ENCODE peak calls at places on chromosomes 7 and 10, in four cellular contexts. J is adipocyte, G is transverse colon, X is fibroblast of lung. I is an unnamed sample. For H3K4me1 and H3K36me3, the result is how much of the 10 kb centered on the place peaks cover.

GRCh38 chr7:17625038-17625437 is 315.3 kb downstream of the SNX13 start:
- DNase-seq in G (no peak), J (peak), X (peak), I (no peak)

GRCh38 chr7:39219869-39220268 is 242.2 kb downstream of the POU6F2 start:
- DNase-seq in X (no peak), G (no peak), J (no peak), I (no peak)

GRCh38 chr10:35768731-35769130 is 126.6 kb upstream of the FZD8 start:
- DNase-seq in X (no peak), G (no peak), J (no peak), I (no peak)

GRCh38 chr10:109880886-109881467 is 42.3 kb downstream of the XPNPEP1 start:
- DNase-seq in J (no peak), G (no peak), X (no peak), I (no peak)

GRCh38 chr10:119404719-119405504 is 137.6 kb downstream of the RGS10 start:
- DNase-seq in G (no peak), X (no peak), J (no peak), I (no peak)

GRCh38 chr10:91768123-91768522 is 30.1 kb upstream of the TNKS2 start:
- DNase-seq in J (no peak), G (no peak), X (peak), I (no peak)

GRCh38 chr7:128022631-128023532 is 8.4 kb downstream of the LRRC4 start:
- DNase-seq in J (peak), X (peak), G (no peak), I (no peak)

GRCh38 chr7:155803418-155804376 is 8.6 kb downstream of the SHH start:
- DNase-seq in J (peak), X (no peak), G (peak), I (peak)

GRCh38 chr10:26725837-26726727 is 28.6 kb downstream of the PDSS1 start:
- DNase-seq in J (peak), G (peak), X (peak), I (no peak)

GRCh38 chr7:130430841-130431713 is 9.7 kb downstream of the CEP41 start:
- DNase-seq in G (no peak), X (peak), J (peak), I (no peak)

GRCh38 chr10:14553434-14553833 is 221.3 kb downstream of the FAM107B start:
- DNase-seq in J (peak), X (peak), G (no peak), I (no peak)

GRCh38 chr7:55481126-55481525 is 91.2 kb downstream of the VOPP1 start:
- DNase-seq in G (no peak), J (no peak), X (no peak), I (peak)

GRCh38 chr10:30818010-30818660 is 188.6 kb upstream of the LYZL2 start:
- DNase-seq in X (peak), G (no peak), J (no peak), I (no peak)

GRCh38 chr7:101099969-101100781 is 14.9 kb downstream of the TRIM56 start:
- DNase-seq in G (peak), J (peak), X (peak), I (peak)

GRCh38 chr10:122328676-122329075 is 45.8 kb upstream of the PLEKHA1 start:
- DNase-seq in J (no peak), X (no peak), G (no peak), I (peak)

GRCh38 chr10:96359616-96360015 is 814 bp upstream of the OPALIN start:
- DNase-seq in J (no peak), G (no peak), X (no peak), I (no peak)

GRCh38 chr7:54917613-54918406 is 101.0 kb upstream of the EGFR start:
- DNase-seq in G (no peak), J (no peak), X (no peak), I (no peak)

GRCh38 chr10:45468110-45468509 is 94.1 kb downstream of the ALOX5 start:
- DNase-seq in X (no peak), G (no peak), J (no peak), I (no peak)

GRCh38 chr10:45470098-45471012 is 96.3 kb downstream of the ALOX5 start:
- DNase-seq in J (peak), G (peak), X (peak), I (no peak)

GRCh38 chr10:45464958-45465567 is 91.0 kb downstream of the ALOX5 start:
- DNase-seq in G (peak), X (peak), J (peak), I (peak)

GRCh38 chr10:45463244-45464116 is 89.5 kb downstream of the ALOX5 start:
- DNase-seq in J (peak), G (no peak), X (no peak), I (no peak)

DNA sequence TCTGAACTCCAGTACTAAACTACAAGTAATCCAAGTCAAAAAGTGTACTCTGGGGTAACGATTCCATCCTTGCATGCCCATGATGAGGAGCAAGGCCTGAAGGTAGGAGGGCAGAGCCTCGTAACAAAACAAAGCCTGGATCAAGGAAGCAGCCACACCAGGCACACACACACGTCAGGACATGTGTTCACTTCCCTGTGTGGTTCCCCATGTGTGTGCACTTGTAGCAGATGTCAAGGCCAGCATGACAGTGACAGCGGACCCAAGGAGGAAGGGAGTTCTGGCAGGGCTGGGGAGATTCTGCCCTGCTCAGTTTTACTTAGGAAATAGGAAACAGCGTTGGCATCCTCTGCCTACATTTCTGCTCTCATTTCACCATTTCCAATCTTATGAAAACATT is 92.8 kb downstream of the ALOX5 start:
- DNase-seq in X (no peak), J (no peak), G (no peak), I (no peak)
- H3K4me1 ChIP-seq in X (under half), J (under half), G (under half), I (under half)

DNA sequence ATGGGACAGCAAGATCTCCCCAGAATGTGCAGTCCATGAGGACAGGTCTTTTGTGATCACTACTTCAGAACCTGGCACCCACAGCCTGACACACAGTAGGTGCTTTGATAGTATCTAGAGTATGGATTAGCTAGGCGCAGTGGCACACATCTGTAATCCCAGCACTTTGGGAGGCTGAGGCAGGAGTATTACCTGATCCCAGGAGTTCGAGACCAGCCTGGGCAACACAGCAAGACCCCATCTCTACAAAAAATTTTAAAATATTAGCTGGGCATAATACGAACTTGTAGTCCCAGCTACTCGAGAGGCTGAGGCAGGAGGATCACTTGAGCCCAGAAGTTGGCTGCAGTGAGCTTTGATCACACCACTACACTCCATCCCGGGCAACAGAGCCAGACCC is 22.3 kb upstream of the ARPC1B start:
- DNase-seq in X (no peak), J (no peak), G (no peak), I (no peak)
- H3K36me3 ChIP-seq in X (under half), J (half or more), G (half or more), I (half or more)

GRCh38 chr10:33109788-33110469 is 151.9 kb upstream of the ITGB1 start:
- DNase-seq in X (no peak), J (no peak), G (no peak), I (no peak)
- H3K4me1 ChIP-seq in X (under half), J (under half), G (under half), I (under half)

GRCh38 chr10:44747593-44748172 is 163.5 kb upstream of the TMEM72 start:
- DNase-seq in X (no peak), G (no peak), J (no peak), I (no peak)

GRCh38 chr10:44745920-44746319 is 165.2 kb upstream of the TMEM72 start:
- DNase-seq in J (no peak), G (no peak), X (no peak), I (no peak)

GRCh38 chr10:44743539-44743938 is 167.6 kb upstream of the TMEM72 start:
- DNase-seq in X (no peak), G (no peak), J (no peak), I (no peak)

GRCh38 chr10:44742169-44742732 is 168.9 kb upstream of the TMEM72 start:
- DNase-seq in G (no peak), X (no peak), J (no peak), I (no peak)
- H3K36me3 ChIP-seq in G (under half), X (under half), J (under half), I (under half)

DNA sequence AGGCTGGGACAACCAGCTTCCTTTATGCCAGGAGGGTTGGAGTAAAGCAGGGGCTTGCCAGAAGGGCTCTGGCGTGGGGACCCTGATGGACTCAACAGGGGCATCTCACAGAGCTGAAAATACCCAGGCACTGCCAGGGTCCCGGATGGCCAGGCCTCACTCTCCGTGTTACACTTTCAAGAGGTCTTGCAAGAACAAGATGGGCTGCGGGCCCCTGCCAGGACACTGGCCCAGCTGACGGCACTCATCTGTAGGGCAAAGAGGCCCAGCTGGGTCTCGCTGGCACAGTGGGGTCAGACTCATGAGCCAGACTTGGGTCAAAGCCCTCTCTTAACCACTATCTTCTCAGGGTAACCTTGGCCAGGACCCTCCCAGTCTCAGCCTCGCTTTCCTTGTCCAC is 90.9 kb downstream of the FAM53B start:
- DNase-seq in X (no peak), J (no peak), G (no peak), I (no peak)
- H3K4me1 ChIP-seq in X (under half), J (under half), G (under half), I (under half)

DNA sequence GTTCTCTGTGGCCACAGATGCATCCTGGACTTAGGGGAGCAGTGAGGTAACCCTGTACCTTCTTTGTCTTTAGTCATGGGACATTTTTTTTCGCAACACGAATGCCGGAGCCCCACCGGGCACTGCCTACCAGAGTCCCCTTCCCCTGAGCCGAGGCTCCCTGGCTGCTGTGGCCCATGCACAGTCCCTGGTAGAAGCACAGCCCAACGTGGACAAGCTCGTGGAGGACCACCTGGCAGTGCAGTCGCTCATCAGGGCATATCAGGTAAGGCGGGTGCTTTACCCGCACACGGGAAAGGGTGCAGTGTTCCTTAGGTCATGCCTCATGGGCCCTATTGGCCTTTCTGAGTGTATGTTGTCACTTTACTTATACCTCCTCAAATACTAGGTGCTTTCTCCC is 38.8 kb downstream of the OGDH start:
- DNase-seq in G (no peak), J (no peak), X (no peak), I (no peak)
- H3K36me3 ChIP-seq in G (under half), J (under half), X (under half), I (under half)

DNA sequence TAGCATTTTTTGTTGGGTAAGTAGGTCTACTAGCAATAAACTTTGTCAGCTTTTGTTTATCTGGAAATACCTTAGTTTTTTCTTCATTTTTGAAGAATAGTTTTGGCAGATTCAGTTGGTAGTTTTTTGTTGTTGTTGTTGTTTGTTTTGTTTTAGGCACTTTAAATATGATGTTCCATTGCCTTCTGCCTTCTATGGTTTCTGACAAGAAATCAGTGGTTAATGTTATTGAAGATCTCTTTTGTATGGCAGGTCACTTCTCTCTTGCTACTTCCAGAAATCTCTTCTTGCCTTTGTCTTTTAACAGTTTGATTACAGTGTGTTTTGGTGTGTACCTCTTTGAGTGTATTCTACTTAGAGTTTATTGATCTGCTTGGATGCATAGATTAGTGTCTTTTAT is 41.8 kb upstream of the ZNF365 start:
- DNase-seq in J (no peak), X (no peak), G (no peak), I (no peak)
- H3K4me1 ChIP-seq in J (under half), X (under half), G (under half), I (under half)

GRCh38 chr7:98771519-98772241 is 98.1 kb downstream of the TMEM130 start:
- DNase-seq in G (peak), J (peak), X (peak), I (peak)

GRCh38 chr7:98777051-98777450 is 92.8 kb downstream of the TMEM130 start:
- DNase-seq in J (no peak), X (no peak), G (no peak), I (no peak)

GRCh38 chr7:98774893-98775292 is 94.9 kb downstream of the TMEM130 start:
- DNase-seq in G (no peak), J (no peak), X (no peak), I (no peak)

DNA sequence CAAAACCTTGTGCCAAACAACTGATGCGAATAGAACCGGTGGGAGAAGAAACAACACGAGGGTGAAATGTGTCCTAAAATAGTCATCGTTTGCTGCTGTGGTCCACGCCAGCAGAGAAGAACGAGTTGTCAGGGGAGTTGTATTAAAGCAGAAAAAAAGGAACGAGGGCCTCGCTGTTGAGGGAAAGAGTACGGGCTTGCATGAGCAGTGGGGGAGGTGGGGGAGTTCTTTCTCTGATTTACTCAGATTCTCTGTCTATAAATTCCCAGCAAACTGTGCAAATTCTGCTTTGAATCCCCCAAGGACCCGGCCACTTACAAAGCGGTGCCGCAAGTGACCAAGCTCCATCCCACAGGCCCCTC is 97.6 kb downstream of the TMEM130 start:
- DNase-seq in G (no peak), X (no peak), J (no peak), I (no peak)
- H3K36me3 ChIP-seq in G (under half), X (under half), J (under half), I (under half)

GRCh38 chr10:79162861-79163662 is 94.3 kb downstream of the ZMIZ1 start:
- DNase-seq in G (no peak), J (no peak), X (no peak), I (no peak)
- H3K4me1 ChIP-seq in G (under half), J (half or more), X (under half), I (under half)

I was measured in colonic mucosa.